ENCODE peak calls at places on chromosome 9, in nine cellular contexts. X is psoas muscle, K is nephron progenitor cell, S is body of pancreas, M is vagina, V is AG09309, N is osteocyte, I is neural progenitor cell, E is AG09319. L is an unnamed sample.

GRCh38 chr9:121883281-121884056 is 209.6 kb downstream of the TTLL11 start:
- DNase-seq in S (no peak), K (no peak), X (no peak), N (no peak), M (no peak), I (no peak), E (no peak), V (no peak), L (no peak)

GRCh38 chr9:89991204-89991790 is 386.5 kb downstream of the GADD45G start:
- DNase-seq in X (no peak), I (no peak), K (no peak), N (no peak), E (no peak), V (no peak), M (no peak), S (no peak), L (no peak)

GRCh38 chr9:129394011-129394919 is 216.2 kb upstream of the IER5L start:
- DNase-seq in V (no peak), E (no peak), I (no peak), X (peak; percentile 35), N (no peak), K (no peak), S (no peak), M (no peak), L (no peak)

GRCh38 chr9:95731876-95732275 is 143.6 kb upstream of the ERCC6L2 start:
- DNase-seq in X (no peak), I (no peak), V (no peak), K (no peak), M (no peak), S (no peak), E (no peak), N (no peak), L (no peak)

GRCh38 chr9:72255546-72255925 is 106.3 kb downstream of the GDA start:
- DNase-seq in E (no peak), I (no peak), K (no peak), M (no peak), N (no peak), X (no peak), V (no peak), S (no peak), L (no peak)

GRCh38 chr9:112327718-112328450 is 5.5 kb downstream of the PTBP3 start:
- DNase-seq in N (no peak), K (no peak), M (no peak), X (no peak), V (no peak), E (no peak), I (no peak), S (no peak), L (no peak)

GRCh38 chr9:107593224-107593870 is 103.8 kb upstream of the KLF4 start:
- DNase-seq in X (no peak), I (no peak), N (no peak), S (no peak), K (no peak), E (no peak), V (no peak), M (no peak), L (no peak)

GRCh38 chr9:7164440-7165349 is 406.9 kb downstream of the KDM4C start:
- DNase-seq in E (no peak), K (no peak), I (no peak), S (no peak), M (no peak), X (no peak), V (no peak), N (no peak), L (no peak)

GRCh38 chr9:113548221-113549041 is 84.9 kb downstream of the RGS3 start:
- DNase-seq in M (no peak), K (no peak), X (peak; percentile 84), N (no peak), S (peak; percentile 62), V (no peak), E (no peak), I (peak; percentile 20), L (no peak)

GRCh38 chr9:96877269-96877668 is 23.0 kb upstream of the ZNF782 start:
- DNase-seq in E (no peak), S (no peak), K (no peak), M (no peak), I (no peak), N (no peak), X (peak; percentile 39), V (no peak), L (no peak)

GRCh38 chr9:127835930-127836586 is 18.4 kb downstream of the ENG start:
- DNase-seq in K (no peak), E (peak; percentile 54), X (peak; percentile 74), S (no peak), V (no peak), I (no peak), M (no peak), N (no peak), L (no peak)

GRCh38 chr9:127144670-127145458 is 22.4 kb upstream of the ANGPTL2 start:
- DNase-seq in I (no peak), S (no peak), M (peak; percentile 97), N (no peak), K (no peak), X (peak; percentile 72), V (no peak), E (no peak), L (no peak)

GRCh38 chr9:32589083-32589713 is 16.2 kb upstream of the NDUFB6 start:
- DNase-seq in I (peak; percentile 57), S (no peak), K (no peak), X (no peak), V (no peak), M (no peak), N (no peak), E (no peak), L (no peak)
- TF ChIP-seq CTCF in I (peak; percentile 64), S (no peak), K (peak; percentile 47), X (peak; percentile 32), V (peak; percentile 55), M (peak; percentile 17), N (peak; percentile 69), E (peak; percentile 51), L (peak; percentile 64)

GRCh38 chr9:98864257-98865180 is 57.0 kb downstream of the GALNT12 start:
- DNase-seq in I (no peak), E (no peak), V (peak; percentile 34), M (no peak), K (no peak), S (no peak), X (no peak), N (no peak), L (no peak)

GRCh38 chr9:98859941-98860340 is 52.5 kb downstream of the GALNT12 start:
- DNase-seq in N (no peak), I (no peak), M (no peak), K (no peak), S (no peak), V (no peak), E (no peak), X (no peak), L (no peak)

GRCh38 chr9:98861881-98862501 is 54.5 kb downstream of the GALNT12 start:
- DNase-seq in K (no peak), S (peak; percentile 30), N (no peak), V (peak; percentile 99), I (no peak), X (peak; percentile 70), E (peak; percentile 83), M (peak; percentile 97), L (peak; percentile 72)

GRCh38 chr9:98862936-98863335 is 55.5 kb downstream of the GALNT12 start:
- DNase-seq in M (no peak), V (no peak), E (no peak), X (no peak), K (no peak), N (no peak), S (no peak), I (no peak), L (no peak)

DNA sequence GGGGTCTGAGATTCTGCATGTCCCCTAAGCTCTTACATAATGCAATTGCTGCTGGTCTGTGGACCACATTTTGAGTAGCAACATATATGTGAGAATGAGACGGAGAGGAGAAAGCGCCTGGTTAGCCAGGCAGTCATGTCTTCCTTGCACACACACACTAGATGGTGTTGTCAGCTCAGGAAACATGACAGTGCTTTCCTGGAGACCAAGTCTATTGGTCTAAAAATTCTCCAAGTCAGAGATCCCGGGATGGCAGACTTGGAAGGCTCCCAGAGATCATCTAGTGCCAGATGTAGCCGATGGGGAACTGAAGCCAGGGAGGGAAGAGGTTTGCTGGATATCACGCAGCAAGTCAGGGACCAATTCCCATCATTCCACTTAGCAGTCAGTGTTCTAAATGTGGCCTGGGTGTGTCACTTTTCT is 53.4 kb downstream of the GALNT12 start:
- DNase-seq in N (no peak), K (no peak), X (peak; percentile 70), V (peak; percentile 96), M (no peak), E (peak; percentile 96), S (peak; percentile 61), I (peak; percentile 54), L (peak; percentile 39)
- TF ChIP-seq CTCF in N (peak; percentile 69), K (no peak), X (peak; percentile 35), V (peak; percentile 73), M (peak; percentile 42), E (peak; percentile 75), S (no peak), I (peak; percentile 44), L (peak; percentile 55)

GRCh38 chr9:35258665-35259474 is 97.1 kb downstream of the UNC13B start:
- DNase-seq in N (no peak), V (peak; percentile 51), S (peak; percentile 77), K (peak; percentile 61), M (no peak), E (peak; percentile 47), X (peak; percentile 79), I (peak; percentile 71), L (peak; percentile 79)
- TF ChIP-seq CTCF in N (peak; percentile 80), V (peak; percentile 80), S (peak; percentile 43), K (peak; percentile 72), M (peak; percentile 39), E (peak; percentile 88), X (peak; percentile 77), I (peak; percentile 71), L (peak; percentile 78)

GRCh38 chr9:26656003-26656940 is 236.3 kb downstream of the CAAP1 start:
- DNase-seq in K (peak; percentile 26), E (no peak), V (no peak), M (no peak), S (no peak), X (no peak), N (no peak), I (peak; percentile 70), L (peak; percentile 10)
- TF ChIP-seq CTCF in K (peak; percentile 42), E (peak; percentile 32), V (peak; percentile 56), M (peak; percentile 14), S (no peak), X (no peak), N (peak; percentile 58), I (peak; percentile 72), L (peak; percentile 74)

GRCh38 chr9:84997472-84997871 is 327.9 kb downstream of the NTRK2 start:
- DNase-seq in I (peak; percentile 26), X (no peak), N (no peak), M (no peak), K (no peak), E (no peak), V (no peak), S (no peak), L (no peak)
- TF ChIP-seq CTCF in I (peak; percentile 23), X (no peak), N (no peak), M (no peak), K (no peak), E (no peak), V (no peak), S (no peak), L (no peak)